ENCODE peak calls at places on chromosomes 1 and 21, in seven cellular contexts. K is tibial artery, F is HCT116, H is stomach, L is cardiac muscle cell, Z is MCF 10A, Y is HFFc6. R is an unnamed sample.
A peak's percentile ranks its signal among the peaks of the same experiment; 100 is the strongest.

GRCh38 chr1:144551543-144552424 is 40.9 kb upstream of the PPIAL4F start:
- DNase-seq in K (peak; percentile 56), F (peak; percentile 82), H (peak; percentile 60), L (peak; percentile 95), Z (peak; percentile 100), Y (peak; percentile 93), R (peak; percentile 82)

GRCh38 chr1:36203554-36204346 is 20.5 kb upstream of the THRAP3 start:
- DNase-seq in K (peak; percentile 78), F (no peak), H (peak; percentile 65), L (peak; percentile 83), Z (peak; percentile 75), Y (peak; percentile 30), R (no peak)

GRCh38 chr1:59290173-59290954 is 6.5 kb upstream of the FGGY start:
- DNase-seq in K (peak; percentile 22), F (peak; percentile 88), H (peak; percentile 57), L (peak; percentile 67), Z (peak; percentile 87), Y (peak; percentile 27), R (peak; percentile 30)

GRCh38 chr1:25198731-25199231 is 33.5 kb downstream of the SYF2 start:
- DNase-seq in K (no peak), F (no peak), H (peak; percentile 72), L (peak; percentile 12), Z (no peak), Y (no peak), R (no peak)

GRCh38 chr1:224534731-224535130 is 81.4 kb upstream of the CNIH3 start:
- DNase-seq in K (no peak), F (no peak), H (no peak), L (no peak), Z (no peak), Y (no peak), R (no peak)

GRCh38 chr1:151144474-151145157 is 1.8 kb downstream of the SEMA6C start:
- DNase-seq in K (no peak), F (no peak), H (no peak), L (peak; percentile 16), Z (no peak), Y (no peak), R (no peak)

GRCh38 chr1:43952731-43953350 is 6.1 kb downstream of the IPO13 start:
- DNase-seq in K (no peak), F (no peak), H (no peak), L (no peak), Z (no peak), Y (no peak), R (no peak)

GRCh38 chr1:117563492-117563875 is 42.4 kb upstream of the TENT5C start:
- DNase-seq in K (no peak), F (no peak), H (no peak), L (no peak), Z (no peak), Y (no peak), R (no peak)

GRCh38 chr1:46530311-46530710 is 21.1 kb downstream of the KNCN start:
- DNase-seq in K (no peak), F (no peak), H (no peak), L (no peak), Z (no peak), Y (no peak), R (no peak)

GRCh38 chr1:46527474-46528296 is 23.8 kb downstream of the KNCN start:
- DNase-seq in K (peak; percentile 84), F (peak; percentile 54), H (peak; percentile 88), L (peak; percentile 82), Z (peak; percentile 84), Y (peak; percentile 60), R (peak; percentile 87)

GRCh38 chr1:46529031-46529630 is 22.3 kb downstream of the KNCN start:
- DNase-seq in K (no peak), F (no peak), H (no peak), L (no peak), Z (peak; percentile 80), Y (no peak), R (no peak)

GRCh38 chr1:46526689-46527291 is 24.7 kb downstream of the KNCN start:
- DNase-seq in K (no peak), F (no peak), H (peak; percentile 43), L (no peak), Z (peak; percentile 49), Y (no peak), R (no peak)

DNA sequence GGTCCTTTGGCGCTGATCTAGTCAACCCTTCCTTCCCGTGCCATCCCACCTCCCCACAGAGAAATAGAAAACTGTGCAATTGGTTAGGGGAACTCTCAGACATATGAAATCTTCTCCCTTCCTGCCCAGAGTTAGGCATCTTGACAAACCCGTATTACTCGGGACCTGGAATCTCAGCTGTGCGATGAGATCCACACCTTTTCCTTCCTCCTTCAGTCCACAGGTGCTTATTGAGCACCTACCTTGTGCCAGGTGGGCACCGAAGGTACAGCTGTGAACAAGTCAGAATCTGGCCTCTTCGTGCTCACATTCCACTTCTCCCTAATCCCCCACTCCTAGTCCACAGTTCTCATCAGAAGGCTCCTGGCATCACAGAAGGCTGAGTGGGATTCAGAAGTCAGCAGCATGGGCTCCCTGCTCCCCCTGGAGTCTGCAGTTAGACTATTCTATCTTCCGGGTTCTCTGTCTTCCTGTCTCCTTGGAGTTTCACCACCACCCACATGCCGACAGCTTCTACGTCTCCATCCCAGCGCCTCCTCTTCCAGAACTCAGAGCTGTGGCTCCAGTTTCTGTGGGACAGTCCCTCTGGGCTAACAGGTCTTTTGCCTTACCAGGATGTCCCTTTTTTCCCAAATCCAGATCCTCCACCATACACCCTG is 23.0 kb downstream of the KNCN start:
- DNase-seq in K (no peak), F (no peak), H (no peak), L (peak; percentile 51), Z (no peak), Y (no peak), R (no peak)
- TF ChIP-seq CTCF in K (no peak), F (no peak), H (no peak), L (peak; percentile 25), Z (no peak), Y (peak; percentile 60), R (peak; percentile 4)

DNA sequence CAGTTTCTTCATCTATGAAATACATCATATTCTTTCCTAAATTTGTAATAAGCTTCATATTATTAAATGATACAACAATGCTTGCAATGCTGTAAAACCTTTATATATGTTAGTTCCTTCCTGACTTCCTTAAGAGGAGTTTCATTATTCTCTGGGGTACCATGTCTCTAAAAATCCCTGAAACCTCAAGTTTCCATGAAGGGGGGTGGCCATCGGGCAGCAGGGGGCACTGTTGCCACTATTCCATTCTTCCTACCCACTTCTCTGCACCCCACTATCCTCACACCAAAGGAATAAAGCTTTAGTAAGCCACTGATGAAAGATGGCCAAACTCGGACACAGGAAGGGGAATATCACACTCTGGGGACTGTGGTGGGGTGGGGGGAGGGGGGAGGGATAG is 9.0 kb upstream of the DMRTB1 start:
- DNase-seq in K (no peak), F (no peak), H (no peak), L (no peak), Z (peak; percentile 17), Y (no peak), R (no peak)
- TF ChIP-seq CTCF in K (no peak), F (peak; percentile 50), H (no peak), L (peak; percentile 43), Z (no peak), Y (peak; percentile 75), R (peak; percentile 24)

GRCh38 chr21:43021756-43022600 is 47.6 kb downstream of the PKNOX1 start:
- DNase-seq in K (no peak), F (no peak), H (no peak), L (no peak), Z (no peak), Y (no peak), R (no peak)

GRCh38 chr21:43027846-43028731 is 47.5 kb downstream of the CBS start:
- DNase-seq in K (no peak), F (no peak), H (no peak), L (no peak), Z (no peak), Y (no peak), R (no peak)

GRCh38 chr21:43023175-43023574 is 48.8 kb downstream of the PKNOX1 start:
- DNase-seq in K (no peak), F (no peak), H (no peak), L (no peak), Z (no peak), Y (no peak), R (no peak)

GRCh38 chr21:43024737-43025136 is 50.4 kb downstream of the PKNOX1 start:
- DNase-seq in K (no peak), F (no peak), H (no peak), L (no peak), Z (no peak), Y (no peak), R (no peak)

GRCh38 chr21:43025636-43026180 is 49.9 kb downstream of the CBS start:
- DNase-seq in K (no peak), F (no peak), H (no peak), L (peak; percentile 94), Z (no peak), Y (peak; percentile 61), R (no peak)
- TF ChIP-seq CTCF in K (no peak), F (no peak), H (no peak), L (no peak), Z (no peak), Y (no peak), R (no peak)

GRCh38 chr1:91526496-91526895 is 25.8 kb downstream of the CDC7 start:
- DNase-seq in K (no peak), F (no peak), H (no peak), L (peak; percentile 86), Z (no peak), Y (no peak), R (no peak)

GRCh38 chr1:91535441-91535840 is 34.8 kb downstream of the CDC7 start:
- DNase-seq in K (no peak), F (no peak), H (no peak), L (no peak), Z (no peak), Y (no peak), R (no peak)

GRCh38 chr1:91533625-91534024 is 33.0 kb downstream of the CDC7 start:
- DNase-seq in K (no peak), F (no peak), H (no peak), L (no peak), Z (no peak), Y (no peak), R (no peak)

GRCh38 chr1:91527781-91528180 is 27.1 kb downstream of the CDC7 start:
- DNase-seq in K (no peak), F (no peak), H (no peak), L (no peak), Z (no peak), Y (no peak), R (no peak)

DNA sequence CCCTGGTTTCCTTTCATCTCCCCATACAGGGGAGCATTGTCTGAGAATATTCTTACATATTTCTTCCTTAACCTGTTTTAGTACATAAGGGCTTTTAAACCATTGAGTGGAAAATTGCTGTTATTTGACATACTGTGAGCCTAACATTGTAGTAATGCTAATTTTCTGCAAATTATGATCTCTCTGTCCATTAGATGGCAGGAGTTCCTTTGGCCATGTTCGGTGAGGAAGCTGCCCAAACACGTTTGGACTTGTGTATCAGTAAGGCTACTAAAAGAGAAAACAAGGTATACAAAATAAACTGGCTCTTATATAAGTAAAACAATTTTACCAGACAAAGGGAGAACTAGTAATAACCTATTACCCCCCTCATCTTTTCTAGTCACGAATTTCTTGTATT is 29.2 kb downstream of the CDC7 start:
- DNase-seq in K (no peak), F (peak; percentile 12), H (no peak), L (peak; percentile 53), Z (peak; percentile 67), Y (peak; percentile 41), R (no peak)
- TF ChIP-seq CTCF in K (peak; percentile 20), F (peak; percentile 59), H (no peak), L (peak; percentile 23), Z (peak; percentile 60), Y (peak; percentile 71), R (no peak)

DNA sequence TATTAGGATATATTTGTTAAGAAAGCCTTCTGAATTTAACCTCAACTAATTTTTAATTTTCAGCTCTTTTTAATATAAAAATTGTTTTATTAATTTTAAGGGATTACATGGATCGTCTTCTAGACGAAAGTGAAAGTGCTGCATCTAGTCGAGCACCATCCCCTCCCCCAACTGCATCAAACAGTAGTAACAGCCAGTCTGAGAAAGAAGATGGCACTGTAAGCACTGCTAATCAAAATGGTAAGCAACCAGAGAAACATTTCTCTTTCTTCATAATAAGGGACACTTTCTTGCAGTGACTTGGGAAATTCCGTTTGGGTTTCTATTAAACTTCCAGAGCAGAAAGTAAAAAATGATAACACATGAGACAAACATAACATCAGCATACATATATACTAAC is 56.9 kb downstream of the MIER1 start:
- DNase-seq in K (no peak), F (no peak), H (no peak), L (peak; percentile 36), Z (no peak), Y (no peak), R (no peak)
- TF ChIP-seq CTCF in K (no peak), F (no peak), H (no peak), L (no peak), Z (no peak), Y (no peak), R (no peak)

R was measured in endothelial cell.